ENCODE peak calls at places on chromosomes 5 and 9, in five cellular contexts. One of them, this sample, is unnamed.

GRCh38 chr9:107455461-107456155 is 34.0 kb downstream of the KLF4 start:
- DNase-seq in transverse colon: no peak
- DNase-seq in T1000: no peak
- DNase-seq in osteoblast: no peak
- DNase-seq in activated effector memory CD4-positive, alpha-beta T cell treated with Interleukin-2 at 50 U/mL for 16 hours: no peak
- DNase-seq in this sample: no peak

GRCh38 chr5:7208911-7209310 is 187.0 kb upstream of the ADCY2 start:
- DNase-seq in transverse colon: peak
- DNase-seq in T1000: no peak
- DNase-seq in osteoblast: no peak
- DNase-seq in activated effector memory CD4-positive, alpha-beta T cell treated with Interleukin-2 at 50 U/mL for 16 hours: no peak
- DNase-seq in this sample: no peak

GRCh38 chr5:177113566-177114424 is 19.8 kb upstream of the NSD1 start:
- DNase-seq in transverse colon: peak
- DNase-seq in T1000: peak
- DNase-seq in osteoblast: peak
- DNase-seq in activated effector memory CD4-positive, alpha-beta T cell treated with Interleukin-2 at 50 U/mL for 16 hours: peak
- DNase-seq in this sample: peak

GRCh38 chr9:76353280-76353679 is 40.9 kb downstream of the RFK start:
- DNase-seq in transverse colon: no peak
- DNase-seq in T1000: no peak
- DNase-seq in osteoblast: no peak
- DNase-seq in activated effector memory CD4-positive, alpha-beta T cell treated with Interleukin-2 at 50 U/mL for 16 hours: no peak
- DNase-seq in this sample: no peak

GRCh38 chr5:132291026-132291425 is 3.2 kb upstream of the SLC22A4 start:
- DNase-seq in transverse colon: no peak
- DNase-seq in T1000: no peak
- DNase-seq in osteoblast: no peak
- DNase-seq in activated effector memory CD4-positive, alpha-beta T cell treated with Interleukin-2 at 50 U/mL for 16 hours: no peak
- DNase-seq in this sample: no peak

GRCh38 chr5:94674841-94675382 is 56.4 kb downstream of the SLF1 start:
- DNase-seq in transverse colon: no peak
- DNase-seq in T1000: no peak
- DNase-seq in osteoblast: no peak
- DNase-seq in activated effector memory CD4-positive, alpha-beta T cell treated with Interleukin-2 at 50 U/mL for 16 hours: no peak
- DNase-seq in this sample: no peak

GRCh38 chr9:104068546-104068945 is 25.6 kb upstream of the SMC2 start:
- DNase-seq in transverse colon: no peak
- DNase-seq in T1000: no peak
- DNase-seq in osteoblast: no peak
- DNase-seq in activated effector memory CD4-positive, alpha-beta T cell treated with Interleukin-2 at 50 U/mL for 16 hours: no peak
- DNase-seq in this sample: no peak

GRCh38 chr5:150399158-150400019 is 13.3 kb downstream of the CD74 start:
- DNase-seq in transverse colon: no peak
- DNase-seq in T1000: no peak
- DNase-seq in osteoblast: peak
- DNase-seq in activated effector memory CD4-positive, alpha-beta T cell treated with Interleukin-2 at 50 U/mL for 16 hours: no peak
- DNase-seq in this sample: no peak

GRCh38 chr5:35830587-35830986 is 26.1 kb upstream of the IL7R start:
- DNase-seq in transverse colon: no peak
- DNase-seq in T1000: no peak
- DNase-seq in osteoblast: no peak
- DNase-seq in activated effector memory CD4-positive, alpha-beta T cell treated with Interleukin-2 at 50 U/mL for 16 hours: no peak
- DNase-seq in this sample: no peak

GRCh38 chr5:140292212-140293040 is 10.5 kb downstream of the PFDN1 start:
- DNase-seq in transverse colon: no peak
- DNase-seq in T1000: no peak
- DNase-seq in osteoblast: no peak
- DNase-seq in activated effector memory CD4-positive, alpha-beta T cell treated with Interleukin-2 at 50 U/mL for 16 hours: no peak
- DNase-seq in this sample: no peak

GRCh38 chr5:7210549-7210948 is 185.4 kb upstream of the ADCY2 start:
- DNase-seq in transverse colon: no peak
- DNase-seq in T1000: no peak
- DNase-seq in osteoblast: no peak
- DNase-seq in activated effector memory CD4-positive, alpha-beta T cell treated with Interleukin-2 at 50 U/mL for 16 hours: no peak
- DNase-seq in this sample: no peak

GRCh38 chr5:50963647-50964584 is 297.5 kb downstream of the PARP8 start:
- DNase-seq in transverse colon: no peak
- DNase-seq in T1000: no peak
- DNase-seq in osteoblast: no peak
- DNase-seq in activated effector memory CD4-positive, alpha-beta T cell treated with Interleukin-2 at 50 U/mL for 16 hours: no peak
- DNase-seq in this sample: peak

GRCh38 chr5:64625678-64626077 is 64.6 kb upstream of the SHISAL2B start:
- DNase-seq in transverse colon: no peak
- DNase-seq in T1000: no peak
- DNase-seq in osteoblast: peak
- DNase-seq in activated effector memory CD4-positive, alpha-beta T cell treated with Interleukin-2 at 50 U/mL for 16 hours: no peak
- DNase-seq in this sample: no peak

GRCh38 chr5:107352576-107352975 is 318.2 kb downstream of the EFNA5 start:
- DNase-seq in transverse colon: no peak
- DNase-seq in T1000: no peak
- DNase-seq in osteoblast: no peak
- DNase-seq in activated effector memory CD4-positive, alpha-beta T cell treated with Interleukin-2 at 50 U/mL for 16 hours: no peak
- DNase-seq in this sample: no peak

GRCh38 chr5:37938086-37938852 is 98.4 kb upstream of the GDNF start:
- DNase-seq in transverse colon: no peak
- DNase-seq in T1000: no peak
- DNase-seq in osteoblast: no peak
- DNase-seq in activated effector memory CD4-positive, alpha-beta T cell treated with Interleukin-2 at 50 U/mL for 16 hours: no peak
- DNase-seq in this sample: no peak

GRCh38 chr9:19649672-19650071 is 139.2 kb downstream of the SLC24A2 start:
- DNase-seq in transverse colon: no peak
- DNase-seq in T1000: no peak
- DNase-seq in osteoblast: no peak
- DNase-seq in activated effector memory CD4-positive, alpha-beta T cell treated with Interleukin-2 at 50 U/mL for 16 hours: no peak
- DNase-seq in this sample: no peak

GRCh38 chr5:159135896-159136531 is 36.3 kb upstream of the EBF1 start:
- DNase-seq in transverse colon: no peak
- DNase-seq in T1000: no peak
- DNase-seq in osteoblast: peak
- DNase-seq in activated effector memory CD4-positive, alpha-beta T cell treated with Interleukin-2 at 50 U/mL for 16 hours: no peak
- DNase-seq in this sample: no peak

GRCh38 chr5:93746406-93747056 is 5.1 kb upstream of the POU5F2 start:
- DNase-seq in transverse colon: no peak
- DNase-seq in T1000: no peak
- DNase-seq in osteoblast: peak
- DNase-seq in activated effector memory CD4-positive, alpha-beta T cell treated with Interleukin-2 at 50 U/mL for 16 hours: no peak
- DNase-seq in this sample: no peak

GRCh38 chr5:5298068-5298633 is 124.3 kb upstream of the ICE1 start:
- DNase-seq in transverse colon: no peak
- DNase-seq in T1000: no peak
- DNase-seq in osteoblast: no peak
- DNase-seq in activated effector memory CD4-positive, alpha-beta T cell treated with Interleukin-2 at 50 U/mL for 16 hours: no peak
- DNase-seq in this sample: no peak

GRCh38 chr9:127428348-127428747 is 4.2 kb downstream of the ZNF79 start:
- DNase-seq in transverse colon: no peak
- DNase-seq in T1000: no peak
- DNase-seq in osteoblast: no peak
- DNase-seq in activated effector memory CD4-positive, alpha-beta T cell treated with Interleukin-2 at 50 U/mL for 16 hours: no peak
- DNase-seq in this sample: no peak

GRCh38 chr9:18610956-18611355 is 137.0 kb downstream of the ADAMTSL1 start:
- DNase-seq in transverse colon: no peak
- DNase-seq in T1000: no peak
- DNase-seq in osteoblast: no peak
- DNase-seq in activated effector memory CD4-positive, alpha-beta T cell treated with Interleukin-2 at 50 U/mL for 16 hours: no peak
- DNase-seq in this sample: no peak

GRCh38 chr9:6184749-6185645 is 30.6 kb upstream of the IL33 start:
- DNase-seq in transverse colon: no peak
- DNase-seq in T1000: no peak
- DNase-seq in osteoblast: no peak
- DNase-seq in activated effector memory CD4-positive, alpha-beta T cell treated with Interleukin-2 at 50 U/mL for 16 hours: no peak
- DNase-seq in this sample: no peak

GRCh38 chr5:175614223-175614622 is 43.6 kb upstream of the HRH2 start:
- DNase-seq in transverse colon: no peak
- DNase-seq in T1000: no peak
- DNase-seq in osteoblast: no peak
- DNase-seq in activated effector memory CD4-positive, alpha-beta T cell treated with Interleukin-2 at 50 U/mL for 16 hours: no peak
- DNase-seq in this sample: no peak

GRCh38 chr9:117825609-117826347 is 121.6 kb downstream of the TLR4 start:
- DNase-seq in transverse colon: no peak
- DNase-seq in T1000: no peak
- DNase-seq in osteoblast: no peak
- DNase-seq in activated effector memory CD4-positive, alpha-beta T cell treated with Interleukin-2 at 50 U/mL for 16 hours: peak
- DNase-seq in this sample: no peak

GRCh38 chr5:138282918-138283742 is 8.7 kb upstream of the GFRA3 start:
- DNase-seq in transverse colon: peak
- DNase-seq in T1000: no peak
- DNase-seq in osteoblast: peak
- DNase-seq in activated effector memory CD4-positive, alpha-beta T cell treated with Interleukin-2 at 50 U/mL for 16 hours: no peak
- DNase-seq in this sample: peak

GRCh38 chr5:147085409-147085808 is 149.4 kb upstream of the STK32A start:
- DNase-seq in transverse colon: no peak
- DNase-seq in T1000: no peak
- DNase-seq in osteoblast: no peak
- DNase-seq in activated effector memory CD4-positive, alpha-beta T cell treated with Interleukin-2 at 50 U/mL for 16 hours: no peak
- DNase-seq in this sample: no peak

GRCh38 chr5:54383225-54383624 is 72.3 kb upstream of the HSPB3 start:
- DNase-seq in transverse colon: no peak
- DNase-seq in T1000: no peak
- DNase-seq in osteoblast: no peak
- DNase-seq in activated effector memory CD4-positive, alpha-beta T cell treated with Interleukin-2 at 50 U/mL for 16 hours: no peak
- DNase-seq in this sample: no peak

GRCh38 chr5:54718647-54719046 is 201.1 kb downstream of the SNX18 start:
- DNase-seq in transverse colon: no peak
- DNase-seq in T1000: no peak
- DNase-seq in osteoblast: peak
- DNase-seq in activated effector memory CD4-positive, alpha-beta T cell treated with Interleukin-2 at 50 U/mL for 16 hours: no peak
- DNase-seq in this sample: no peak

GRCh38 chr5:160520609-160521391 is 99.1 kb downstream of the PTTG1 start:
- DNase-seq in transverse colon: no peak
- DNase-seq in T1000: no peak
- DNase-seq in osteoblast: no peak
- DNase-seq in activated effector memory CD4-positive, alpha-beta T cell treated with Interleukin-2 at 50 U/mL for 16 hours: no peak
- DNase-seq in this sample: no peak

GRCh38 chr5:148012806-148013205 is 51.0 kb upstream of the SPINK5 start:
- DNase-seq in transverse colon: no peak
- DNase-seq in T1000: no peak
- DNase-seq in osteoblast: no peak
- DNase-seq in activated effector memory CD4-positive, alpha-beta T cell treated with Interleukin-2 at 50 U/mL for 16 hours: no peak
- DNase-seq in this sample: no peak

GRCh38 chr9:103242025-103242424 is 246.9 kb downstream of the CYLC2 start:
- DNase-seq in transverse colon: no peak
- DNase-seq in T1000: peak
- DNase-seq in osteoblast: no peak
- DNase-seq in activated effector memory CD4-positive, alpha-beta T cell treated with Interleukin-2 at 50 U/mL for 16 hours: no peak
- DNase-seq in this sample: no peak

GRCh38 chr5:31993182-31993961 is 180.7 kb downstream of the GOLPH3 start:
- DNase-seq in transverse colon: no peak
- DNase-seq in T1000: no peak
- DNase-seq in osteoblast: peak
- DNase-seq in activated effector memory CD4-positive, alpha-beta T cell treated with Interleukin-2 at 50 U/mL for 16 hours: no peak
- DNase-seq in this sample: no peak

GRCh38 chr5:10856646-10857332 is 95.8 kb upstream of the DAP start:
- DNase-seq in transverse colon: peak
- DNase-seq in T1000: no peak
- DNase-seq in osteoblast: peak
- DNase-seq in activated effector memory CD4-positive, alpha-beta T cell treated with Interleukin-2 at 50 U/mL for 16 hours: no peak
- DNase-seq in this sample: peak

GRCh38 chr9:95509851-95510529 is 6.8 kb downstream of the PTCH1 start:
- DNase-seq in transverse colon: peak
- DNase-seq in T1000: no peak
- DNase-seq in osteoblast: no peak
- DNase-seq in activated effector memory CD4-positive, alpha-beta T cell treated with Interleukin-2 at 50 U/mL for 16 hours: no peak
- DNase-seq in this sample: no peak

GRCh38 chr5:14032944-14033343 is 88.5 kb upstream of the DNAH5 start:
- DNase-seq in transverse colon: no peak
- DNase-seq in T1000: no peak
- DNase-seq in osteoblast: no peak
- DNase-seq in activated effector memory CD4-positive, alpha-beta T cell treated with Interleukin-2 at 50 U/mL for 16 hours: no peak
- DNase-seq in this sample: no peak

GRCh38 chr9:5714501-5715401 is 85.8 kb downstream of the RIC1 start:
- DNase-seq in transverse colon: no peak
- DNase-seq in T1000: no peak
- DNase-seq in osteoblast: peak
- DNase-seq in activated effector memory CD4-positive, alpha-beta T cell treated with Interleukin-2 at 50 U/mL for 16 hours: no peak
- DNase-seq in this sample: peak

GRCh38 chr9:113701741-113702422 is 174.2 kb upstream of the ZNF618 start:
- DNase-seq in transverse colon: no peak
- DNase-seq in T1000: no peak
- DNase-seq in osteoblast: no peak
- DNase-seq in activated effector memory CD4-positive, alpha-beta T cell treated with Interleukin-2 at 50 U/mL for 16 hours: no peak
- DNase-seq in this sample: no peak

GRCh38 chr9:20473566-20474116 is 148.7 kb downstream of the MLLT3 start:
- DNase-seq in transverse colon: no peak
- DNase-seq in T1000: no peak
- DNase-seq in osteoblast: no peak
- DNase-seq in activated effector memory CD4-positive, alpha-beta T cell treated with Interleukin-2 at 50 U/mL for 16 hours: no peak
- DNase-seq in this sample: no peak